ENCODE peak calls at places on chromosomes 1 and 21, in four cellular contexts. I, X, G and N are unnamed samples.

GRCh38 chr1:198850196-198850595 is 211.4 kb downstream of the PTPRC start:
- DNase-seq in I (peak), X (no peak), G (no peak), N (no peak)

GRCh38 chr1:42963378-42964005 is 4.8 kb upstream of the SLC2A1 start:
- DNase-seq in I (peak), X (peak), G (no peak), N (no peak)

GRCh38 chr1:238485062-238485905 is 594.6 kb upstream of the ZP4 start:
- DNase-seq in I (peak), X (no peak), G (no peak), N (no peak)

GRCh38 chr1:229665912-229666558 is 40.0 kb downstream of the URB2 start:
- DNase-seq in I (peak), X (no peak), G (no peak), N (no peak)

GRCh38 chr1:153506831-153507413 is 28.9 kb downstream of the S100A6 start:
- DNase-seq in I (peak), X (peak), G (no peak), N (peak)

GRCh38 chr1:94068831-94069648 is 51.9 kb downstream of the ABCA4 start:
- DNase-seq in I (no peak), X (peak), G (no peak), N (no peak)

GRCh38 chr1:235073968-235074334 is 54.7 kb downstream of the TOMM20 start:
- DNase-seq in I (no peak), X (no peak), G (no peak), N (no peak)

GRCh38 chr1:64234714-64235113 is 31.3 kb downstream of the UBE2U start:
- DNase-seq in I (no peak), X (no peak), G (no peak), N (no peak)

GRCh38 chr1:145885738-145886287 is at the start of gene ANKRD35:
- DNase-seq in I (peak), X (peak), G (peak), N (peak)

GRCh38 chr1:11977625-11978024 is 2.6 kb upstream of the MFN2 start:
- DNase-seq in I (peak), X (no peak), G (no peak), N (no peak)

GRCh38 chr1:65467536-65467935 is 47.1 kb downstream of the LEPR start:
- DNase-seq in I (peak), X (no peak), G (no peak), N (no peak)

GRCh38 chr1:73576084-73576483 is 621.9 kb downstream of the LRRIQ3 start:
- DNase-seq in I (no peak), X (no peak), G (no peak), N (no peak)

GRCh38 chr1:62438163-62438562 is 1.3 kb downstream of the USP1 start:
- DNase-seq in I (peak), X (no peak), G (no peak), N (no peak)

GRCh38 chr1:15750924-15751323 is 7.7 kb upstream of the FBLIM1 start:
- DNase-seq in I (no peak), X (no peak), G (no peak), N (no peak)

GRCh38 chr1:10969267-10969970 is 43.0 kb upstream of the TARDBP start:
- DNase-seq in I (no peak), X (no peak), G (no peak), N (no peak)

GRCh38 chr21:45975017-45975595 is 6.5 kb upstream of the COL6A1 start:
- DNase-seq in I (peak), X (no peak), G (no peak), N (peak)

GRCh38 chr21:44370027-44370735 is 16.8 kb downstream of the TRPM2 start:
- DNase-seq in I (peak), X (peak), G (no peak), N (peak)

GRCh38 chr1:6427445-6428390 is 3.1 kb downstream of the ESPN start:
- DNase-seq in I (no peak), X (no peak), G (no peak), N (no peak)

GRCh38 chr1:87478231-87478630 is 149.6 kb downstream of the LMO4 start:
- DNase-seq in I (peak), X (no peak), G (no peak), N (no peak)

GRCh38 chr1:54934869-54935268 is 45.6 kb upstream of the TMEM61 start:
- DNase-seq in I (peak), X (no peak), G (no peak), N (no peak)

GRCh38 chr1:240487493-240487892 is 124.5 kb downstream of the GREM2 start:
- DNase-seq in I (no peak), X (no peak), G (no peak), N (no peak)

GRCh38 chr1:224673161-224673560 is 57.0 kb downstream of the CNIH3 start:
- DNase-seq in I (no peak), X (no peak), G (no peak), N (no peak)

GRCh38 chr1:14686701-14687100 is 88.2 kb downstream of the KAZN start:
- DNase-seq in I (no peak), X (no peak), G (no peak), N (no peak)

GRCh38 chr1:200345516-200345915 is 64.3 kb downstream of the ZNF281 start:
- DNase-seq in I (no peak), X (no peak), G (no peak), N (no peak)

GRCh38 chr1:165903672-165904071 is 76.3 kb downstream of the UCK2 start:
- DNase-seq in I (peak), X (no peak), G (no peak), N (no peak)

GRCh38 chr1:212951058-212951923 is 950 bp downstream of the VASH2 start:
- DNase-seq in I (peak), X (no peak), G (no peak), N (no peak)

GRCh38 chr1:203692565-203693470 is 66.2 kb downstream of the ATP2B4 start:
- DNase-seq in I (peak), X (peak), G (no peak), N (peak)

DNA sequence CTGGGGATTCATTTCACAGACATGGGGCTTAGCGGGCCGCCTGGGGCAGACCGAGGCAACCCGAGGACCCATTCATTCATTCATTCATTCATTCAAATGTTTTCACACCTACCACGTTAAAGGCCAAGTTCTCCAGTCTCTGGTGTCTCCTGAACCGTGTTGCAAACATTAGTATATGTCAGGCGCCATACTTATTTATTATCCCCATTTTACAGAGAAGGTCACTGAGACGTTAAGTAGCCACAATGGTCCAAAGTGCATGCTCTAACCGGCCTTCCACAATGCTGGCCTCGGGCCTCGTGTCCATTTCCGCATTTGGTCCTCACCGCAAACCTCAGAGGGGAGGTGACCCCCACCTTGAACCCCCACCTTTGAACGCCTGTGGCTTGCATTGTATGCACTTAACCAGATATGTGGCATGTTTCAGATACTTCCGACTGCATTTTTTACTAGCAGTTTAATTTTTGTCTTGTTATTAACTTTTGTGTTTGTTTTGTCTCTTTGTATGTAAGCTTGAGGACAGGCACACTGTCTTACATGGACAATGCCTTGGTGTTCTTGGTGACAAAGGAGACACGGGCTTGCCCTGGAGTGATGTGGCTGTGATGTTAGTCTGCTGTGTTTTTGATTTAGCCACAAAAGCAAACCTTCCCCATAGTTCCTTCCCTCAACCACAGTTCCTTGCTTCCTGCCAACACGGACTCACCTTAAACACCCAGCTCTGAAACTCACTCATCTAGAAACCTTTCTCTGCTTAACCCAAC is 1.2 kb upstream of the IFFO2 start:
- DNase-seq in I (no peak), X (no peak), G (no peak), N (no peak)
- H3K27ac ChIP-seq in I (no peak), X (peak), G (no peak), N (no peak)

DNA sequence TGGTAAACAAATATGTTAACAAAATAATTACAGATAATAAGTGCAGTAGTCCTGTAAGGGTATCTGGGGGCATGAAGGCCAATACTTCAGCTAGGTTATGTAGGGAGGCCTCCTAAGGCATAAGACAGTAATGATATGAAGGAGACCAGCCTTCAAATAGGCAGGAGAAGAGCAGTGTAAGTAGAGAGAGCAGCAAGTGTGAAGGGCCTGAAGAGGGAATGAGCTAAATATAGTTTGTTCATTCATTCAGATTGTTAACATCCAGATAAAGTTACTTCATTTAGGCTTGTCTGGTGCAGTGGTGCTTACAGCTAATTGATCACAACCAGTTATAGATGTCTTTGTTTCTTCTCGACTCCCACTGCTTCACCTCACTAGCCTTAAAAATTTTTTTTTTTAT is 71.1 kb downstream of the EPB41 start:
- DNase-seq in I (no peak), X (no peak), G (no peak), N (no peak)
- H3K4me3 ChIP-seq in I (no peak), X (no peak), G (no peak), N (no peak)

GRCh38 chr1:202107801-202108731 is 14.7 kb upstream of the GPR37L1 start:
- DNase-seq in I (no peak), X (peak), G (no peak), N (no peak)
- H3K27ac ChIP-seq in I (no peak), X (peak), G (no peak), N (no peak)

DNA sequence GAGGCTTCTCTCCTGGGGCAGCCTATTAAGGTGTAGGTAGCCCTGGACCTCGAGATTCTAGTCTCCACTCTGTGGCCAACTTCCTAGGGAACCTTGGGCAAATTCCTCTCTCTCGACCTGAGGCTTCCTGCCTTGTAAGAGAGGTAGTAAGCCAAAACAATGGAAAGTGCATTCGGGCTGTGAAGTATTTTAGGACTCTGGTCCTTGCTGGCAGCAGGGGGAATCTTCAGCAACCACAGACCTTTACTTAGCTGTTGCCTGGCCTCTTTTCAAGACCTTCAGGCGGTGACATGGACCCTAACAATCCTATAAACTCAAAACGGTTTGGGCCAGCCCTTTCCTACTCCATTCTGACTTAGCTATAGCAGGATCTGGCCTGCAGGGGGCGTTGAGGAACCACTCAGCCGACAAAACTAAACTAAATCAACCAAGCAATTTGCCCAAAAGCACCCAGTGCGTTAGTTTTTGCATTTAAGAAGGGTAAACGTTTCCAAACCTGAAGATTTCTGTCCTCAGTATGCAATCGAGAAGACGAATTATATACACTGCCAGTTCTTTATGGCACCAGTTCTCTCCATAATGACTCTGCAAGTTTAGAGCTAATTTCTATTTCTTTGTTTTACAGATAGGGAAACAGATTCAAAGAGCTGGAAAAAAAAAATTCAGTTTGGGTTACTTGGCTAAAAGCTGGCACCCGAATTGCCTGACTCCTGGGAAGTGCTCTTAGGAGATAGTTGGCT is 10.9 kb upstream of the SESN2 start:
- DNase-seq in I (peak), X (peak), G (peak), N (peak)
- H3K4me3 ChIP-seq in I (peak), X (peak), G (no peak), N (no peak)

GRCh38 chr1:102562380-102562779 is 545.9 kb downstream of the COL11A1 start:
- DNase-seq in I (no peak), X (no peak), G (no peak), N (no peak)
- H3K27ac ChIP-seq in I (no peak), X (no peak), G (no peak), N (no peak)

DNA sequence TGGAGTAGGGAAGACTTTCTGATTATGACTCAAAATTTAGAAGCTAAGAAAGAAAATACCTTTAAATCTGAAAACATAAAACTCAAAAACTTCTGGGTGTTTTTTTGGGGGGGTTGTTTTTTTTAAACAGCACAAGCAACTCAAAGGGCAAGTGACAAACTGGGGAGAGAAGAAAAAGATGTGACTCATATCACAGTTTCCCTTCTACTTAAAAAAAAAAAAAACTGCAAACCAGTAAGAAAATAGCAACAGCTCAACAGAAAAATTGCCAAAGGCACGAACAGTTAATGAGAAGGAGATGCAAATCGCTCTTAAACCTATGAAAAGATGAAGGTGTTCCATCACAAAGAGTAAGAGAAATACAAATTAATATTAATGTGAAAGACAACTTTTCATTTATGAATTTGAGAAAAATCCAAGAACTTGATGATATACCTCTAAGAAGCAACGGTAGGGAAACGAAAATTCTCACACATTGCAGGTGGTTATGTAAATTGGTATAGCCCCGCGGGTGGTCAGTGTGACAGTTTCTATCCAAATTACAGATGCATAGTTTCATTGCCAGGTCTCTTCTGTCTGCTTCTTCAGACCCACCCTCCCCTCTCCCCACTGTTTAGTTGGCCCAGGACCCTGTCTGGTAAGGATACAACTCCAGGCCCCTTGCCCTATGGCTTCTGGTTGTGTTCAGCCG is 9.0 kb downstream of the IFNAR2 start:
- DNase-seq in I (peak), X (no peak), G (no peak), N (no peak)
- H3K4me3 ChIP-seq in I (no peak), X (no peak), G (no peak), N (no peak)

GRCh38 chr21:25636727-25637126 is 2.3 kb upstream of the JAM2 start:
- DNase-seq in I (peak), X (no peak), G (no peak), N (no peak)
- H3K27ac ChIP-seq in I (no peak), X (no peak), G (no peak), N (no peak)

DNA sequence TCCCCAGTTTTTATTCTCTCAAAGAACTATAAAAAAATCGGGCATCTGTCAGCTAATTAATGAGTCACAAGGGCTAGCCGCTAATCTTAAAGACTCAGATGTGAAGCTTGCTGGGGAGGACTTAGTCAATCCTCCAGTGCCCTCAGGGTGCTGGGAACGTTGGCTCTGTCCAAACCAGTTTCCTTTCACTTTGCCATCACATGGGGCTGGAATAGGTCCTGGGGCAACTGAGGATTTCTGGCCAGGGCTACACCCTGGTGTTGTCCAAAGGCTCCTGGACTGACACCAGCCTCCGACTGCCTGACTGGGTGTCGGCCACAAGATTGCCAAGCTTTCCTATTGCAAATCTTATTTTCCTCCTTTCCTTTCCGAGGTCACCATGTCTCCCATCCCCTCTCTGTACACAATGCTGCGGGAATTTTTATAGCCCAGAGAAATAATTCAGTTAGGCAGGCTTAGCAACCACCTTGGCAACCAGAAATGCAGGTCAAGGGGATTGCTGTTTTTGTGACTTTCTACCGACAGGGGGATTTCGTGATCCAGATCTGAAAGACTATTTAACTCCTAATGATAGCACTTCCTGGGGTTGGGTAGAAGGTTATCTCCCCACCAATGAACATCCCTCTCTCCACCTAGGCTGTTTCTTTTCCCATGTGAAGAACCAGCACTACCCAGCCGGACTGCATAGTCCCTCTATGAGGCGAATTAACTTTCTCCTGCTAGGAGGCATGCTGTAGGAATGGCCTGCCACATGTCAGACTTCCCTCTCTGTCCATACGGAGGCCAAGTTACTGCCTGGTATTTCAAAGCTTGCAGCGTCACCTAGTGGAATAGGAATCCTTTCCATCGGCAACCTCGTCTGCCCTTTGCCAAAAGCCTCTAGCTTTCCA is 29.9 kb upstream of the CTBS start:
- DNase-seq in I (peak), X (no peak), G (no peak), N (peak)
- H3K4me3 ChIP-seq in I (peak), X (no peak), G (no peak), N (peak)